ENCODE peak calls at places on chromosomes 12 and 14, in five cellular contexts. One of them, this sample, is unnamed.

GRCh38 chr14:70907996-70908917 is 998 bp downstream of the PCNX1 start:
- DNase-seq in NAMALWA: peak; percentile 34
- DNase-seq in GM03348: peak; percentile 66
- DNase-seq in coronary artery: peak; percentile 81
- DNase-seq in NCI-H460: no peak
- DNase-seq in this sample: no peak

GRCh38 chr14:100910888-100911664 is 7.6 kb upstream of the RTL1 start:
- DNase-seq in GM03348: no peak
- DNase-seq in NAMALWA: no peak
- DNase-seq in coronary artery: no peak
- DNase-seq in NCI-H460: no peak
- DNase-seq in this sample: no peak

GRCh38 chr14:49975799-49976198 is 82.9 kb downstream of the ARF6 start:
- DNase-seq in coronary artery: no peak
- DNase-seq in NAMALWA: no peak
- DNase-seq in GM03348: peak; percentile 9
- DNase-seq in NCI-H460: no peak
- DNase-seq in this sample: no peak

GRCh38 chr14:20468773-20469241 is 399 bp upstream of the PNP start:
- DNase-seq in GM03348: peak; percentile 12
- DNase-seq in NAMALWA: no peak
- DNase-seq in coronary artery: no peak
- DNase-seq in NCI-H460: no peak
- DNase-seq in this sample: no peak

GRCh38 chr14:68786491-68787234 is 6.2 kb downstream of the ZFP36L1 start:
- DNase-seq in NAMALWA: no peak
- DNase-seq in coronary artery: peak; percentile 72
- DNase-seq in GM03348: peak; percentile 47
- DNase-seq in NCI-H460: no peak
- DNase-seq in this sample: no peak

GRCh38 chr12:125564753-125565152 is 499.5 kb downstream of the AACS start:
- DNase-seq in NAMALWA: no peak
- DNase-seq in coronary artery: no peak
- DNase-seq in GM03348: no peak
- DNase-seq in NCI-H460: no peak
- DNase-seq in this sample: no peak

GRCh38 chr14:56378046-56378445 is 201.6 kb upstream of the TMEM260 start:
- DNase-seq in coronary artery: no peak
- DNase-seq in NCI-H460: no peak
- DNase-seq in NAMALWA: no peak
- DNase-seq in GM03348: no peak
- DNase-seq in this sample: no peak

GRCh38 chr12:120254809-120255208 is 10.7 kb downstream of the PXN start:
- DNase-seq in NCI-H460: no peak
- DNase-seq in coronary artery: no peak
- DNase-seq in GM03348: no peak
- DNase-seq in NAMALWA: no peak
- DNase-seq in this sample: no peak

GRCh38 chr12:46005823-46006222 is 15.4 kb upstream of the SCAF11 start:
- DNase-seq in GM03348: no peak
- DNase-seq in NAMALWA: no peak
- DNase-seq in coronary artery: no peak
- DNase-seq in NCI-H460: no peak
- DNase-seq in this sample: no peak

GRCh38 chr12:79454338-79454777 is 236.4 kb downstream of the PAWR start:
- DNase-seq in NCI-H460: no peak
- DNase-seq in NAMALWA: no peak
- DNase-seq in coronary artery: no peak
- DNase-seq in GM03348: no peak
- DNase-seq in this sample: no peak

GRCh38 chr12:34106172-34106571 is 83.9 kb downstream of the ALG10 start:
- DNase-seq in GM03348: no peak
- DNase-seq in NCI-H460: no peak
- DNase-seq in NAMALWA: no peak
- DNase-seq in coronary artery: no peak
- DNase-seq in this sample: no peak

GRCh38 chr12:101920906-101921305 is 43.5 kb downstream of the DRAM1 start:
- DNase-seq in coronary artery: no peak
- DNase-seq in GM03348: peak; percentile 13
- DNase-seq in NCI-H460: no peak
- DNase-seq in NAMALWA: no peak
- DNase-seq in this sample: no peak

GRCh38 chr12:54502485-54502884 is 4.9 kb downstream of the NCKAP1L start:
- DNase-seq in NCI-H460: no peak
- DNase-seq in NAMALWA: no peak
- DNase-seq in GM03348: no peak
- DNase-seq in coronary artery: no peak
- DNase-seq in this sample: no peak

GRCh38 chr14:104210548-104211195 is 72.3 kb downstream of the KIF26A start:
- DNase-seq in GM03348: no peak
- DNase-seq in coronary artery: no peak
- DNase-seq in NCI-H460: no peak
- DNase-seq in NAMALWA: no peak
- DNase-seq in this sample: no peak

GRCh38 chr14:104321151-104322130 is 183.1 kb downstream of the KIF26A start:
- DNase-seq in GM03348: no peak
- DNase-seq in coronary artery: peak; percentile 66
- DNase-seq in NCI-H460: no peak
- DNase-seq in NAMALWA: no peak
- DNase-seq in this sample: no peak